ENCODE peak calls at places on chromosome 14, in eight cellular contexts. C, T, G, B, D, N, V and F are unnamed samples.

GRCh38 chr14:92581206-92581605 is 67.6 kb downstream of the RIN3 start:
- DNase-seq in C (no peak), T (no peak), V (peak), D (no peak), G (no peak), B (no peak), N (no peak), F (no peak)

GRCh38 chr14:74579447-74580274 is 32.4 kb downstream of the LTBP2 start:
- DNase-seq in B (no peak), C (no peak), D (peak), V (no peak), T (no peak), G (peak), N (peak), F (no peak)

GRCh38 chr14:50092006-50092555 is 24.3 kb downstream of the VCPKMT start:
- DNase-seq in G (no peak), C (no peak), B (no peak), D (no peak), T (no peak), V (no peak), N (no peak), F (no peak)

GRCh38 chr14:104968541-104969401 is 9.4 kb downstream of the AHNAK2 start:
- DNase-seq in N (no peak), T (no peak), D (peak), C (peak), B (peak), V (peak), G (peak), F (no peak)

GRCh38 chr14:60736494-60736893 is 1.9 kb downstream of the MNAT1 start:
- DNase-seq in C (no peak), N (no peak), B (no peak), V (no peak), T (no peak), G (no peak), D (no peak), F (no peak)

GRCh38 chr14:61406670-61407069 is 85.3 kb downstream of the PRKCH start:
- DNase-seq in G (no peak), N (no peak), B (no peak), V (no peak), T (no peak), D (no peak), C (no peak), F (no peak)

GRCh38 chr14:71231521-71232393 is 324.5 kb downstream of the PCNX1 start:
- DNase-seq in C (peak), D (no peak), B (peak), T (no peak), V (no peak), G (no peak), N (no peak), F (no peak)

GRCh38 chr14:65080954-65081747 is 21.2 kb downstream of the MAX start:
- DNase-seq in N (no peak), B (no peak), C (no peak), T (peak), G (peak), V (no peak), D (no peak), F (no peak)

GRCh38 chr14:74478996-74479635 is 14.0 kb downstream of the NPC2 start:
- DNase-seq in B (peak), T (no peak), G (no peak), D (no peak), C (peak), V (no peak), N (no peak), F (no peak)

GRCh38 chr14:84442481-84442880 is 1087.5 kb upstream of the FLRT2 start:
- DNase-seq in G (no peak), T (no peak), D (no peak), C (no peak), V (no peak), B (no peak), N (no peak), F (no peak)

GRCh38 chr14:104676694-104677505 is 12.5 kb upstream of the INF2 start:
- DNase-seq in V (peak), G (no peak), C (no peak), B (no peak), T (peak), D (peak), N (no peak), F (no peak)

GRCh38 chr14:75533791-75534190 is 11.5 kb downstream of the BATF start:
- DNase-seq in G (no peak), C (no peak), D (no peak), N (no peak), B (no peak), T (no peak), V (no peak), F (no peak)

GRCh38 chr14:68874746-68875155 is 81.9 kb upstream of the ZFP36L1 start:
- DNase-seq in G (no peak), T (no peak), B (peak), N (no peak), D (peak), V (peak), C (no peak), F (no peak)

GRCh38 chr14:33932526-33933292 is 18.2 kb downstream of the EGLN3 start:
- DNase-seq in G (no peak), V (no peak), C (no peak), N (no peak), B (no peak), T (no peak), D (no peak), F (no peak)

GRCh38 chr14:94345344-94346072 is 22.4 kb upstream of the SERPINA6 start:
- DNase-seq in B (no peak), G (no peak), T (no peak), D (no peak), N (peak), V (no peak), C (no peak), F (no peak)

GRCh38 chr14:92463141-92463540 is 50.4 kb upstream of the RIN3 start:
- DNase-seq in G (no peak), D (no peak), N (no peak), V (no peak), T (no peak), B (no peak), C (no peak), F (no peak)

GRCh38 chr14:75011356-75012097 is 8.8 kb downstream of the EIF2B2 start:
- DNase-seq in V (no peak), T (no peak), D (no peak), C (no peak), G (no peak), B (no peak), N (no peak), F (no peak)

GRCh38 chr14:102486513-102487203 is 22.9 kb downstream of the ANKRD9 start:
- DNase-seq in V (peak), D (no peak), T (no peak), C (no peak), B (no peak), N (no peak), G (no peak), F (no peak)

GRCh38 chr14:32077081-32078029 is at the start of gene ARHGAP5:
- DNase-seq in N (no peak), T (peak), V (peak), C (peak), D (no peak), G (peak), B (peak), F (peak)

GRCh38 chr14:95111507-95112164 is 45.7 kb downstream of the DICER1 start:
- DNase-seq in D (no peak), N (no peak), C (no peak), T (no peak), V (no peak), G (no peak), B (no peak), F (no peak)

GRCh38 chr14:101475468-101476257 is 85.6 kb upstream of the DIO3 start:
- DNase-seq in N (peak), T (no peak), G (peak), B (no peak), V (peak), C (no peak), D (no peak), F (no peak)

GRCh38 chr14:68402525-68403101 is 390.3 kb downstream of the ZFP36L1 start:
- DNase-seq in C (no peak), N (no peak), T (no peak), D (no peak), B (no peak), G (no peak), V (no peak), F (no peak)

GRCh38 chr14:71103662-71104484 is 196.6 kb downstream of the PCNX1 start:
- DNase-seq in N (peak), B (peak), V (no peak), T (no peak), C (peak), D (no peak), G (no peak), F (no peak)

GRCh38 chr14:55301722-55302121 is 30.5 kb downstream of the FBXO34 start:
- DNase-seq in G (no peak), B (no peak), T (no peak), D (no peak), N (no peak), V (no peak), C (peak), F (no peak)

GRCh38 chr14:50821471-50822464 is 9.2 kb downstream of the NIN start:
- DNase-seq in D (peak), B (no peak), T (peak), V (no peak), G (peak), C (no peak), N (no peak), F (no peak)

GRCh38 chr14:105294142-105294597 is 6.6 kb downstream of the BRF1 start:
- DNase-seq in G (no peak), C (peak), B (peak), D (no peak), V (no peak), T (no peak), N (no peak), F (peak)

GRCh38 chr14:90799420-90799819 is 16.8 kb downstream of the TTC7B start:
- DNase-seq in T (no peak), N (no peak), B (no peak), D (no peak), G (no peak), C (no peak), V (no peak), F (no peak)

GRCh38 chr14:90797919-90798318 is 18.3 kb downstream of the TTC7B start:
- DNase-seq in V (no peak), B (no peak), T (no peak), G (no peak), C (no peak), D (peak), N (no peak), F (no peak)

GRCh38 chr14:90797451-90797850 is 18.8 kb downstream of the TTC7B start:
- DNase-seq in V (no peak), B (no peak), G (no peak), D (no peak), T (no peak), N (no peak), C (no peak), F (no peak)

GRCh38 chr14:90795744-90796143 is 20.5 kb downstream of the TTC7B start:
- DNase-seq in B (no peak), T (no peak), D (peak), G (no peak), V (no peak), C (peak), N (peak), F (no peak)

GRCh38 chr14:90796319-90796718 is 19.9 kb downstream of the TTC7B start:
- DNase-seq in T (no peak), C (no peak), N (no peak), D (peak), B (no peak), V (no peak), G (no peak), F (no peak)
- TF ChIP-seq CTCF in T (no peak), C (no peak), N (no peak), D (no peak), B (no peak), V (no peak), G (no peak), F (no peak)

GRCh38 chr14:24331731-24332093 is 3.2 kb downstream of the ADCY4 start:
- DNase-seq in C (no peak), V (no peak), N (no peak), T (no peak), D (no peak), G (no peak), B (no peak), F (no peak)

GRCh38 chr14:24334431-24335271 is at the start of gene ADCY4:
- DNase-seq in C (peak), N (no peak), V (no peak), G (peak), T (no peak), D (peak), B (no peak), F (no peak)

GRCh38 chr14:24330973-24331674 is 3.7 kb downstream of the ADCY4 start:
- DNase-seq in V (no peak), G (no peak), C (no peak), T (no peak), D (no peak), B (no peak), N (no peak), F (no peak)

GRCh38 chr14:24329736-24330135 is 5.1 kb downstream of the ADCY4 start:
- DNase-seq in V (no peak), G (no peak), C (no peak), B (no peak), D (peak), N (no peak), T (peak), F (peak)

GRCh38 chr14:24332094-24332983 is 2.5 kb downstream of the ADCY4 start:
- DNase-seq in T (peak), V (peak), B (peak), G (peak), N (no peak), D (peak), C (peak), F (peak)
- H3K4me3 ChIP-seq in T (peak), V (peak), B (peak), G (peak), N (peak), D (peak), C (peak), F (peak)

DNA sequence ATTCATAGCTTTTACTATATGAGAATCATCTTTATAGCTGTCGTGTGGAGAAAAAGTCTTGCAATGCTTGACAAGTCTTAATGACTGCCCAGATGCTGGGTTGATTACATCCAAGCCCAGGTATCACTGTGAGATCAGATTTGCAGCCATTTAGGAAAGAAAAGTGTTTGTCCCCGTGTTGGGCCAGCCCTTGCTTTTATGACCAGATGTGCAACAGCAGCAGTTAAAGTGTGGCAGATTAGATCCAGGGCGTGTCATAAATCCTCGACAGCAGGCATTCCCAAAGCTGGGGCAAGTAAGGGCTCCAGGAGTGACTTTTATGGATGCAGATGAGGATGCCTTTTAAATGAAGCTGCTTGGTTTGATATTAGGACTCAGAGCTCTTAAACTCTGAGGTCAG is 1.6 kb downstream of the SMOC1 start:
- DNase-seq in G (no peak), D (no peak), C (peak), B (no peak), N (no peak), T (no peak), V (no peak), F (no peak)
- H3K27ac ChIP-seq in G (no peak), D (peak), C (no peak), B (no peak), N (no peak), T (no peak), V (peak), F (no peak)

GRCh38 chr14:56491299-56492285 is 88.0 kb upstream of the TMEM260 start:
- DNase-seq in G (no peak), T (peak), V (no peak), N (peak), C (peak), B (peak), D (no peak), F (peak)
- TF ChIP-seq CTCF in G (peak), T (peak), V (peak), N (peak), C (peak), B (peak), D (peak), F (peak)